ENCODE peak calls at places on chromosomes 16 and 17, in nine cellular contexts. K is ovary, H is Peyer's patch, M is uterus, X is thyroid gland, Y is spleen, R is A549, E is heart right ventricle, Q is neural progenitor cell. S is an unnamed sample.

GRCh38 chr17:44792276-44792675 is 33.5 kb downstream of the ADAM11 start:
- DNase-seq in K (no peak), H (no peak), M (no peak), X (no peak), Y (no peak), R (no peak), E (no peak), Q (no peak), S (peak; percentile 16)

GRCh38 chr17:9408381-9408780 is 167.2 kb downstream of the STX8 start:
- DNase-seq in K (no peak), H (no peak), M (no peak), X (no peak), Y (no peak), R (no peak), E (no peak), Q (no peak), S (no peak)

GRCh38 chr16:30139895-30140481 is 17.0 kb upstream of the MAPK3 start:
- DNase-seq in K (no peak), H (no peak), M (no peak), X (no peak), Y (no peak), R (no peak), E (no peak), Q (no peak), S (no peak)

GRCh38 chr17:57284984-57285646 is 28.8 kb downstream of the MSI2 start:
- DNase-seq in K (peak; percentile 68), H (peak; percentile 63), M (no peak), X (no peak), Y (peak; percentile 80), R (no peak), E (no peak), Q (peak; percentile 46), S (no peak)

GRCh38 chr16:4917117-4917516 is 19.8 kb downstream of the PPL start:
- DNase-seq in K (no peak), H (no peak), M (no peak), X (no peak), Y (no peak), R (no peak), E (no peak), Q (no peak), S (no peak)

GRCh38 chr17:71335212-71335611 is 785.6 kb upstream of the SOX9 start:
- DNase-seq in K (no peak), H (no peak), M (no peak), X (no peak), Y (no peak), R (no peak), E (no peak), Q (no peak), S (no peak)

GRCh38 chr17:69949931-69950330 is 125.1 kb upstream of the KCNJ16 start:
- DNase-seq in K (no peak), H (no peak), M (no peak), X (no peak), Y (no peak), R (no peak), E (no peak), Q (no peak), S (no peak)

GRCh38 chr17:8965394-8966168 is at the start of gene PIK3R5:
- DNase-seq in K (no peak), H (peak; percentile 90), M (no peak), X (peak; percentile 16), Y (peak; percentile 97), R (no peak), E (peak; percentile 63), Q (peak; percentile 82), S (peak; percentile 72)

GRCh38 chr17:38898291-38898679 is 27.1 kb upstream of the LASP1NB start:
- DNase-seq in K (no peak), H (peak; percentile 24), M (no peak), X (no peak), Y (peak; percentile 80), R (no peak), E (no peak), Q (no peak), S (no peak)

GRCh38 chr16:86243571-86244154 is 266.7 kb upstream of the FOXF1 start:
- DNase-seq in K (no peak), H (peak; percentile 11), M (no peak), X (no peak), Y (no peak), R (no peak), E (no peak), Q (no peak), S (no peak)

GRCh38 chr16:79054593-79054992 is 545.9 kb downstream of the MAF start:
- DNase-seq in K (no peak), H (no peak), M (no peak), X (no peak), Y (no peak), R (no peak), E (no peak), Q (no peak), S (no peak)

GRCh38 chr16:27579086-27579980 is 29.4 kb downstream of the KATNIP start:
- DNase-seq in K (no peak), H (no peak), M (no peak), X (peak; percentile 54), Y (no peak), R (no peak), E (no peak), Q (no peak), S (no peak)

GRCh38 chr16:52035406-52035805 is 511.5 kb downstream of the TOX3 start:
- DNase-seq in K (no peak), H (no peak), M (no peak), X (no peak), Y (no peak), R (no peak), E (no peak), Q (no peak), S (no peak)

GRCh38 chr17:65514541-65514940 is 46.9 kb downstream of the AXIN2 start:
- DNase-seq in K (no peak), H (no peak), M (no peak), X (no peak), Y (peak; percentile 36), R (no peak), E (no peak), Q (no peak), S (no peak)

GRCh38 chr17:72591500-72592241 is 470.9 kb downstream of the SOX9 start:
- DNase-seq in K (no peak), H (no peak), M (no peak), X (no peak), Y (no peak), R (no peak), E (peak; percentile 14), Q (peak; percentile 79), S (no peak)

GRCh38 chr17:82388223-82388921 is 16.8 kb downstream of the UTS2R start:
- DNase-seq in K (peak; percentile 60), H (no peak), M (no peak), X (peak; percentile 34), Y (no peak), R (no peak), E (no peak), Q (peak; percentile 39), S (no peak)

GRCh38 chr17:77478281-77478680 is 337.5 kb downstream of the SEC14L1 start:
- DNase-seq in K (no peak), H (no peak), M (no peak), X (no peak), Y (no peak), R (no peak), E (no peak), Q (no peak), S (no peak)

GRCh38 chr17:35184274-35184673 is 9.9 kb downstream of the SLC35G3 start:
- DNase-seq in K (no peak), H (no peak), M (no peak), X (no peak), Y (no peak), R (no peak), E (no peak), Q (no peak), S (no peak)
- TF ChIP-seq CTCF in K (no peak), H (no peak), M (no peak), X (no peak), Y (no peak), R (no peak), E (no peak), Q (no peak), S (no peak)

GRCh38 chr16:35146723-35147458 is 1687.5 kb downstream of the TP53TG3F start:
- DNase-seq in K (no peak), H (no peak), M (no peak), X (no peak), Y (peak; percentile 43), R (no peak), E (no peak), Q (no peak), S (no peak)
- H3K9me3 ChIP-seq in K (no peaks in the 10 kb centered on the region), H (peaks cover 18% of the 10 kb centered on the region), M (no peaks in the 10 kb centered on the region), X (no peaks in the 10 kb centered on the region), Y (peaks cover 100% of the 10 kb centered on the region), R (peaks cover 5% of the 10 kb centered on the region), E (no peaks in the 10 kb centered on the region), Q (peaks cover 6% of the 10 kb centered on the region), S (peaks cover 19% of the 10 kb centered on the region)

GRCh38 chr16:89490386-89491237 is at the start of gene ANKRD11:
- DNase-seq in K (peak; percentile 98), H (peak; percentile 97), M (peak; percentile 99), X (peak; percentile 100), Y (peak; percentile 99), R (peak; percentile 99), E (peak; percentile 98), Q (peak; percentile 100), S (peak; percentile 99)

GRCh38 chr16:89489040-89489721 is 1.2 kb downstream of the ANKRD11 start:
- DNase-seq in K (peak; percentile 85), H (peak; percentile 91), M (peak; percentile 83), X (peak; percentile 81), Y (peak; percentile 95), R (peak; percentile 73), E (peak; percentile 82), Q (peak; percentile 86), S (peak; percentile 96)

GRCh38 chr16:89491974-89492687 is 1.8 kb upstream of the ANKRD11 start:
- DNase-seq in K (no peak), H (no peak), M (no peak), X (no peak), Y (no peak), R (no peak), E (no peak), Q (no peak), S (no peak)

GRCh38 chr16:89489731-89490385 is 503 bp downstream of the ANKRD11 start:
- DNase-seq in K (peak; percentile 57), H (no peak), M (peak; percentile 37), X (no peak), Y (peak; percentile 90), R (no peak), E (no peak), Q (no peak), S (no peak)

DNA sequence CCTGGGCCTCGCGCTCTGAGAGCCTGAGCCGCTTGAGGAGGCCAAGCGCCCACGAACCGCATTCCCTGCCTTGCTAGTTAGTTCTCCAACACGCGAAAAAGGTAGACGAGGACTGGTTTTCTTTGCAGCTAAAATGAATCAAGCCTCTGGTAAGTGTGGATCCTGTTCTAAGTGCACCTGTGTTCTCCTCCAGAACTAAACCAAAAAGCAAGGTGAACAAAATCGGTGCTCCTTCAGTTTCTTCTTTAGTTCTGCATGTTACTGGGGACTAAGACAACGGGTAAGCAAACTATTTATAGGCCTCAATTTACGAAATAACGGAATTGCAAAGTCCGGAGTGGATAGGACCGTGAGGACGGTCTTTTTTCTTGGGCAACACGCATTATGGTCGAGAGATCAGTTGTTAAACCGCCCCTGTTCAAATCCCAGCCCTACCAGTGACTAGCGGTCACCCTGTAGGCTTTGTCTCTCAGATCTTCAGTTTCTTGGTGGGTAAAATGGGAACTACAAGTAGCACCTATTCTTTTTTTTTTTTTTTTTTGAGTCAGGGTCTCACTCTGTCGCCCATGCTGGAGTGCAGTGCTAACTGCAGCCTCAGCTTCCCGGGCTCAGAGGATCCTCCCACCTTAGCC is 993 bp upstream of the ANKRD11 start:
- DNase-seq in K (no peak), H (no peak), M (no peak), X (no peak), Y (no peak), R (peak; percentile 64), E (no peak), Q (peak; percentile 53), S (no peak)
- TF ChIP-seq CTCF in K (no peak), H (no peak), M (no peak), X (no peak), Y (no peak), R (no peak), E (no peak), Q (peak; percentile 11), S (no peak)

GRCh38 chr16:11390573-11391495 is 45.6 kb downstream of the RMI2 start:
- DNase-seq in K (no peak), H (no peak), M (no peak), X (no peak), Y (peak; percentile 38), R (no peak), E (no peak), Q (peak; percentile 50), S (peak; percentile 45)
- H3K9me3 ChIP-seq in K (no peaks in the 10 kb centered on the region), H (no peaks in the 10 kb centered on the region), M (no peaks in the 10 kb centered on the region), X (no peaks in the 10 kb centered on the region), Y (no peaks in the 10 kb centered on the region), R (no peaks in the 10 kb centered on the region), E (no peaks in the 10 kb centered on the region), Q (no peaks in the 10 kb centered on the region), S (no peaks in the 10 kb centered on the region)

S was measured in tibial artery.